ENCODE peak calls at places on chromosomes 12 and 14, in seven cellular contexts. U is glutamatergic neuron, Q is lung microvascular endothelial cell, Z is T-cell, H is fibroblast of pulmonary artery, C is Calu3, D is adipocyte. G is an unnamed sample.

GRCh38 chr14:38948171-38948570 is 154.9 kb downstream of the SEC23A start:
- DNase-seq in U (no peak), Q (no peak), Z (no peak), H (peak), C (no peak), D (peak), G (peak)

GRCh38 chr12:94561943-94562411 is 88.4 kb downstream of the TMCC3 start:
- DNase-seq in U (peak), Q (no peak), Z (no peak), H (no peak), C (peak), D (no peak), G (peak)

GRCh38 chr12:56684745-56685369 is 3.2 kb downstream of the PTGES3 start:
- DNase-seq in U (no peak), Q (no peak), Z (no peak), H (no peak), C (no peak), D (no peak), G (no peak)

GRCh38 chr12:108730337-108731104 is 797 bp downstream of the CORO1C start:
- DNase-seq in U (peak), Q (peak), Z (peak), H (peak), C (peak), D (peak), G (peak)

GRCh38 chr14:101525646-101526527 is 35.4 kb upstream of the DIO3 start:
- DNase-seq in U (no peak), Q (no peak), Z (no peak), H (no peak), C (no peak), D (no peak), G (no peak)

GRCh38 chr12:67355428-67356385 is 86.5 kb downstream of the CAND1 start:
- DNase-seq in U (no peak), Q (peak), Z (peak), H (peak), C (peak), D (peak), G (peak)

GRCh38 chr12:81644503-81644902 is 114.6 kb downstream of the PPFIA2 start:
- DNase-seq in U (no peak), Q (peak), Z (no peak), H (peak), C (peak), D (peak), G (peak)

GRCh38 chr14:22475381-22475780 is 113.6 kb downstream of the DAD1 start:
- DNase-seq in U (no peak), Q (no peak), Z (no peak), H (no peak), C (no peak), D (no peak), G (no peak)

GRCh38 chr12:40439771-40440492 is 215.1 kb downstream of the LRRK2 start:
- DNase-seq in U (no peak), Q (no peak), Z (no peak), H (no peak), C (no peak), D (no peak), G (no peak)

GRCh38 chr12:111330800-111331752 is 37.8 kb downstream of the PHETA1 start:
- DNase-seq in U (no peak), Q (peak), Z (no peak), H (peak), C (peak), D (peak), G (peak)

GRCh38 chr14:99190696-99191662 is 81.0 kb downstream of the BCL11B start:
- DNase-seq in U (no peak), Q (no peak), Z (peak), H (no peak), C (no peak), D (peak), G (no peak)

GRCh38 chr14:85907536-85907935 is 377.6 kb downstream of the FLRT2 start:
- DNase-seq in U (no peak), Q (no peak), Z (no peak), H (no peak), C (no peak), D (no peak), G (no peak)

GRCh38 chr12:124633269-124633953 is 66.0 kb upstream of the NCOR2 start:
- DNase-seq in U (no peak), Q (no peak), Z (no peak), H (peak), C (peak), D (peak), G (no peak)

GRCh38 chr12:29754235-29755189 is 29.2 kb downstream of the TMTC1 start:
- DNase-seq in U (no peak), Q (peak), Z (no peak), H (peak), C (no peak), D (no peak), G (no peak)

GRCh38 chr12:131930510-131930909 is 1.4 kb downstream of the PUS1 start:
- DNase-seq in U (no peak), Q (no peak), Z (no peak), H (no peak), C (no peak), D (no peak), G (no peak)

GRCh38 chr12:27732281-27732680 is 21.6 kb downstream of the MRPS35 start:
- DNase-seq in U (no peak), Q (peak), Z (no peak), H (peak), C (peak), D (no peak), G (peak)

GRCh38 chr14:93528884-93529558 is 98.3 kb downstream of the UNC79 start:
- DNase-seq in U (no peak), Q (no peak), Z (no peak), H (no peak), C (no peak), D (no peak), G (no peak)

GRCh38 chr14:65131176-65131765 is 29.0 kb upstream of the MAX start:
- DNase-seq in U (no peak), Q (no peak), Z (no peak), H (no peak), C (peak), D (no peak), G (peak)

GRCh38 chr12:42442888-42443287 is 116.9 kb downstream of the PPHLN1 start:
- DNase-seq in U (no peak), Q (no peak), Z (no peak), H (no peak), C (no peak), D (no peak), G (no peak)

GRCh38 chr14:22781606-22782000 is 15.1 kb downstream of the OXA1L start:
- DNase-seq in U (no peak), Q (no peak), Z (no peak), H (no peak), C (no peak), D (peak), G (peak)

GRCh38 chr12:24617471-24617870 is 331.4 kb downstream of the BCAT1 start:
- DNase-seq in U (no peak), Q (no peak), Z (no peak), H (peak), C (no peak), D (peak), G (peak)

GRCh38 chr12:65586796-65587195 is 237.5 kb upstream of the HMGA2 start:
- DNase-seq in U (no peak), Q (no peak), Z (no peak), H (no peak), C (no peak), D (no peak), G (no peak)

GRCh38 chr12:53844989-53845836 is 93.4 kb upstream of the HOXC13 start:
- DNase-seq in U (no peak), Q (no peak), Z (no peak), H (peak), C (peak), D (peak), G (peak)

GRCh38 chr14:63896278-63896720 is 43.5 kb downstream of the SYNE2 start:
- DNase-seq in U (no peak), Q (peak), Z (no peak), H (peak), C (peak), D (peak), G (peak)

GRCh38 chr12:63098851-63099250 is 52.1 kb downstream of the AVPR1A start:
- DNase-seq in U (no peak), Q (peak), Z (no peak), H (no peak), C (peak), D (peak), G (peak)

GRCh38 chr12:88334271-88334670 is 192.2 kb downstream of the TMTC3 start:
- DNase-seq in U (no peak), Q (no peak), Z (no peak), H (peak), C (peak), D (peak), G (peak)

GRCh38 chr12:53299454-53300180 is at the start of gene MYG1:
- DNase-seq in U (peak), Q (peak), Z (peak), H (peak), C (peak), D (peak), G (peak)

G was measured in astrocyte of the hippocampus.